ENCODE peak calls at places on chromosomes 12 and 14, in five cellular contexts. F, V, I, X and A are unnamed samples.

GRCh38 chr12:18895946-18896345 is 158.0 kb downstream of the CAPZA3 start:
- DNase-seq in V (peak), X (no peak), F (no peak), I (no peak), A (peak)

GRCh38 chr12:10617868-10618267 is 4.5 kb upstream of the MAGOHB start:
- DNase-seq in V (no peak), F (no peak), I (no peak), X (no peak), A (no peak)

GRCh38 chr12:52075409-52075724 is 4.1 kb upstream of the SMIM41 start:
- DNase-seq in X (no peak), V (no peak), F (no peak), I (no peak), A (no peak)

GRCh38 chr12:43653917-43654316 is 101.9 kb upstream of the ADAMTS20 start:
- DNase-seq in X (no peak), I (no peak), V (no peak), F (no peak), A (no peak)

GRCh38 chr12:46522141-46522540 is 149.6 kb upstream of the SLC38A2 start:
- DNase-seq in V (no peak), I (no peak), X (no peak), F (no peak), A (no peak)

GRCh38 chr12:89525824-89526770 is at the start of gene POC1B:
- DNase-seq in I (peak), V (peak), F (no peak), X (peak), A (peak)

GRCh38 chr12:49808686-49809368 is 19.4 kb downstream of the NCKAP5L start:
- DNase-seq in I (peak), V (no peak), X (no peak), F (no peak), A (no peak)

GRCh38 chr12:113879658-113880057 is 86.5 kb downstream of the RBM19 start:
- DNase-seq in V (no peak), I (no peak), F (no peak), X (no peak), A (no peak)

GRCh38 chr14:26323781-26324363 is 274.0 kb downstream of the NOVA1 start:
- DNase-seq in I (no peak), F (no peak), V (no peak), X (no peak), A (no peak)

GRCh38 chr14:33364536-33364935 is 425.9 kb downstream of the NPAS3 start:
- DNase-seq in X (no peak), I (no peak), V (no peak), F (no peak), A (peak)

GRCh38 chr12:80189241-80189640 is 89.9 kb downstream of the OTOGL start:
- DNase-seq in F (peak), V (no peak), I (no peak), X (no peak), A (no peak)

GRCh38 chr14:26128931-26129674 is 468.7 kb downstream of the NOVA1 start:
- DNase-seq in V (no peak), F (no peak), X (no peak), I (no peak), A (no peak)

GRCh38 chr14:79783061-79783460 is 428.2 kb downstream of the DIO2 start:
- DNase-seq in V (no peak), X (no peak), F (no peak), I (no peak), A (no peak)

GRCh38 chr12:2959194-2959507 is at the start of gene TEAD4:
- DNase-seq in F (peak), V (no peak), I (no peak), X (peak), A (peak)

GRCh38 chr12:26214121-26214520 is 18.7 kb downstream of the SSPN start:
- DNase-seq in I (no peak), V (no peak), X (no peak), F (no peak), A (no peak)

GRCh38 chr12:57099766-57100165 is 10.9 kb downstream of the NAB2 start:
- DNase-seq in I (no peak), V (no peak), X (no peak), F (no peak), A (no peak)

GRCh38 chr14:54146601-54147000 is 190.0 kb upstream of the BMP4 start:
- DNase-seq in V (no peak), F (no peak), I (no peak), X (no peak), A (no peak)

GRCh38 chr14:97179573-97179972 is 382.4 kb downstream of the VRK1 start:
- DNase-seq in V (peak), X (no peak), I (no peak), F (no peak), A (no peak)

GRCh38 chr12:95857799-95858198 is 953 bp upstream of the SNRPF start:
- DNase-seq in V (no peak), F (no peak), I (no peak), X (no peak), A (no peak)

GRCh38 chr12:113862570-113863454 is 103.3 kb downstream of the RBM19 start:
- DNase-seq in X (no peak), F (peak), V (peak), I (no peak), A (no peak)

GRCh38 chr12:118635276-118635675 is 258.9 kb downstream of the SUDS3 start:
- DNase-seq in V (no peak), F (no peak), X (no peak), I (no peak), A (no peak)

GRCh38 chr12:7158866-7159600 is 28.9 kb downstream of the CLSTN3 start:
- DNase-seq in X (no peak), I (no peak), F (no peak), V (no peak), A (no peak)

GRCh38 chr12:129119537-129119936 is 266.3 kb downstream of the GLT1D1 start:
- DNase-seq in V (peak), F (no peak), I (no peak), X (no peak), A (no peak)

GRCh38 chr14:60732840-60733483 is 1.6 kb upstream of the MNAT1 start:
- DNase-seq in V (no peak), I (no peak), F (no peak), X (no peak), A (no peak)

GRCh38 chr12:93302331-93303229 is 75.1 kb upstream of the NUDT4 start:
- DNase-seq in X (no peak), F (peak), V (no peak), I (no peak), A (no peak)

GRCh38 chr12:124921200-124922008 is 7.0 kb upstream of the UBC start:
- DNase-seq in F (no peak), X (peak), V (peak), I (peak), A (peak)

GRCh38 chr14:95290769-95291440 is 28.8 kb downstream of the CLMN start:
- DNase-seq in X (peak), F (no peak), V (no peak), I (peak), A (peak)

GRCh38 chr12:7017870-7018349 is 366 bp downstream of the LPCAT3 start:
- DNase-seq in F (no peak), V (no peak), X (no peak), I (no peak), A (no peak)

GRCh38 chr14:68104518-68104917 is 284.9 kb downstream of the RAD51B start:
- DNase-seq in X (no peak), I (no peak), F (peak), V (no peak), A (no peak)

GRCh38 chr12:86669010-86669409 is 412.8 kb upstream of the MGAT4C start:
- DNase-seq in F (no peak), I (no peak), V (no peak), X (no peak), A (no peak)

GRCh38 chr12:87816186-87816585 is 213.0 kb downstream of the C12orf50 start:
- DNase-seq in V (no peak), F (no peak), I (no peak), X (no peak), A (no peak)

DNA sequence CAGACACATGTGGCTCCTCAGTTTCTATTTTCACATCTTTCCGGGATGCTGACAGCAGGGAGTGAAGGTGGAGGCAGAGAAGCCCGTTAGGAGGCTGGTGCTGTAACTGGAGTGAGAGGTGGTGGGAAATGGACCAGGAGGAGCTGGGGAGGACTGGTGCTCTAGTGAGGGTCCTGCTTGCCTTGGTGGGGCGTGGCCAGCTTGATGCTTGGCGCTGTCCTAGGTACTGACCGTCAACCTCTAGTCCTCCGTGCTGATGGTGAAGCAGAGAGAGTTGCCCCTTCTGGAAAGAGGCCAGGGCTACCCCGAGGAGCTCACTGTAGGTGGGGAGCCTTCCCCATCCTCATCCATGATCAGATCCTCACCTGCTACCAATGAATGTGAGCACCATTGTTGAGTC is 1.4 kb downstream of the TRMT61A start:
- DNase-seq in X (no peak), F (no peak), I (peak), V (peak), A (no peak)
- H3K27ac ChIP-seq in X (no peak), F (no peak), I (no peak), V (no peak), A (no peak)

GRCh38 chr12:108801736-108802665 is 55.4 kb downstream of the SSH1 start:
- DNase-seq in I (peak), X (no peak), F (no peak), V (no peak), A (no peak)
- H3K4me3 ChIP-seq in I (peak), X (no peak), F (peak), V (no peak), A (no peak)

DNA sequence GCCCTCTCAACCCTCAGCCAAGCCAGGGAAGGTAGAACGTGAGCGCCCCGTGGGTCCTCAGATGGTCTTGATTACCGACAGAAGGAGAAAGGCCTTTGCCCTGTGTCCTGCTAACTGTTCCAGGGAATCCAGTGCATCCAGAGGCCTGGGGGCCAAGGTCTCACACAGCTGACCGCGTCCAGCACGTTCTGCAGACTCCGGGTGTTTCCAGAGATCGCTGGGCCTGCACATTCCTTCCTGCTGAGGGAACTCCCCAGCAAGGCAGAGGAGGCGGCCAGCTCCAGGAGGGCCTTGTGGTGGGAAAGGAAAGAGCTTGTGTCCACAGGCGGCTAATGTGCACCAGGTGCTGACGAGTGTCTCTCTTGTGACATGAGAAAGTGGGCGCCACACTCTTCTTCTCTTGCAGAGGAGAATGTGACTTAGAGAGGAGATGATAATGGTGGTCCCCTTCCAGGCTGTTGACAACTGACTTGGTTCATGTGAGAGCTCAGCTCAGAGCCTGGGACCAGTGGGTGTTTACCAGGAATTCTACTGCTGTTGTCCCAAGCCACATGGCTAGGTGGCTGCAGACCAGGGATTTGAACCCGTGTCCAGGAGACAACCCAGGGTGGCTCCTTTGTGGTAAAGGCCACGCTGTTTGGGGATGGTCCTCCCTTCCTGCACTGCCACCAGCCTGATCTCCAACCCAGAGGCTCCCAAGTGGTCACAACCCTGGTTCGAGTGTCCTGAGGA is 46.8 kb upstream of the DLK1 start:
- DNase-seq in I (no peak), V (no peak), F (peak), X (peak), A (no peak)
- TF ChIP-seq CTCF in I (no peak), V (no peak), F (peak), X (no peak), A (no peak)

GRCh38 chr12:130879781-130880389 is 8.0 kb downstream of the RAN start:
- DNase-seq in X (no peak), V (no peak), F (no peak), I (no peak), A (no peak)

GRCh38 chr12:130879212-130879686 is 7.4 kb downstream of the RAN start:
- DNase-seq in I (no peak), X (no peak), V (no peak), F (no peak), A (no peak)

GRCh38 chr12:130880411-130880885 is 8.6 kb downstream of the RAN start:
- DNase-seq in I (no peak), X (no peak), V (peak), F (no peak), A (no peak)

GRCh38 chr12:130881548-130881947 is 9.7 kb downstream of the RAN start:
- DNase-seq in F (no peak), I (no peak), V (no peak), X (no peak), A (no peak)

GRCh38 chr12:130881046-130881445 is 9.2 kb downstream of the RAN start:
- DNase-seq in I (no peak), F (no peak), X (no peak), V (no peak), A (no peak)
- H3K27ac ChIP-seq in I (no peak), F (no peak), X (no peak), V (no peak), A (no peak)

DNA sequence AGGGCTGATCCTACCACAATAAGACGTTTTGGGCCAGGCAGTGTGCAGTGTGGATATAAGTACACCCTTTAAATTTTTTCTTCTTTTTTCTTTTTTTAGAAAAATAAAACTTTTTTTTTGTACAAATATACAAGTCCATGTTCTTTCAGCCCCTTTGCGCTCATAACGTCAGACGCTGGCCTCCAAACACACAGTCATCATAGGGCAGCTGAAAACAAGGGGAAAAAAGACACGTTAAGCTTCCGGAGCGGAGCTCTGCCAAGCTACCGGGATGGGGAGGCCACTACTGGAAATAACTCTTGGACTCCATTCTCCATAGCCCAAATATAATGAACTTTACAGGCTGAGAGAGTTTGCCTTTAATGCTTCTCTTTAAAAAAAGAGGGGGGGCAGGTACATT is 2.7 kb downstream of the NFKBIA start:
- DNase-seq in X (no peak), V (no peak), I (peak), F (no peak), A (no peak)
- H3K4me3 ChIP-seq in X (peak), V (no peak), I (peak), F (peak), A (no peak)

GRCh38 chr14:80862983-80863382 is 78.6 kb downstream of the CEP128 start:
- DNase-seq in V (no peak), F (no peak), X (no peak), I (no peak), A (no peak)
- TF ChIP-seq CTCF in V (peak), F (peak), X (no peak), I (no peak), A (no peak)

GRCh38 chr12:116346222-116346621 is 68.7 kb upstream of the MED13L start:
- DNase-seq in I (no peak), F (no peak), X (no peak), V (no peak), A (peak)

GRCh38 chr12:116343331-116343884 is 65.9 kb upstream of the MED13L start:
- DNase-seq in X (no peak), I (no peak), F (no peak), V (no peak), A (no peak)

GRCh38 chr12:116352315-116352835 is 74.9 kb upstream of the MED13L start:
- DNase-seq in X (no peak), I (no peak), F (no peak), V (no peak), A (no peak)

GRCh38 chr12:116346751-116347150 is 69.3 kb upstream of the MED13L start:
- DNase-seq in F (peak), I (no peak), V (no peak), X (peak), A (no peak)

GRCh38 chr12:116347265-116347664 is 69.8 kb upstream of the MED13L start:
- DNase-seq in I (no peak), F (no peak), V (no peak), X (no peak), A (no peak)
- H3K27ac ChIP-seq in I (no peak), F (no peak), V (no peak), X (no peak), A (no peak)

GRCh38 chr12:122844366-122844971 is 9.2 kb downstream of the HIP1R start:
- DNase-seq in F (no peak), X (no peak), I (no peak), V (no peak), A (no peak)
- H3K4me3 ChIP-seq in F (no peak), X (no peak), I (no peak), V (no peak), A (no peak)